ENCODE peak calls at places on chromosomes 11 and 22, in five cellular contexts. R, J, H, G and A are unnamed samples.

GRCh38 chr11:1825039-1825740 is 9.6 kb upstream of the SYT8 start:
- DNase-seq in G (peak; percentile 91), J (no peak), H (peak; percentile 84), R (peak; percentile 93), A (no peak)

GRCh38 chr11:58647141-58647699 is 24.8 kb downstream of the CNTF start:
- DNase-seq in H (no peak), J (peak; percentile 48), G (no peak), R (no peak), A (no peak)

GRCh38 chr11:34086554-34087278 is 18.7 kb upstream of the NAT10 start:
- DNase-seq in H (no peak), J (no peak), G (no peak), R (no peak), A (no peak)

GRCh38 chr11:87203907-87204602 is 166.3 kb downstream of the TMEM135 start:
- DNase-seq in G (no peak), J (no peak), R (no peak), H (peak; percentile 46), A (no peak)

GRCh38 chr11:71451596-71452353 is 1.2 kb upstream of the NADSYN1 start:
- DNase-seq in J (no peak), H (peak; percentile 14), R (no peak), G (no peak), A (no peak)

GRCh38 chr11:47915407-47916137 is 64.8 kb upstream of the PTPRJ start:
- DNase-seq in H (peak; percentile 37), J (no peak), G (no peak), R (no peak), A (peak; percentile 41)

GRCh38 chr11:123800041-123800440 is 6.1 kb downstream of the OR6M1 start:
- DNase-seq in R (no peak), G (no peak), H (no peak), J (no peak), A (no peak)

GRCh38 chr22:39144101-39144815 is 8.2 kb downstream of the CBX7 start:
- DNase-seq in H (no peak), G (no peak), R (no peak), J (peak; percentile 56), A (no peak)

DNA sequence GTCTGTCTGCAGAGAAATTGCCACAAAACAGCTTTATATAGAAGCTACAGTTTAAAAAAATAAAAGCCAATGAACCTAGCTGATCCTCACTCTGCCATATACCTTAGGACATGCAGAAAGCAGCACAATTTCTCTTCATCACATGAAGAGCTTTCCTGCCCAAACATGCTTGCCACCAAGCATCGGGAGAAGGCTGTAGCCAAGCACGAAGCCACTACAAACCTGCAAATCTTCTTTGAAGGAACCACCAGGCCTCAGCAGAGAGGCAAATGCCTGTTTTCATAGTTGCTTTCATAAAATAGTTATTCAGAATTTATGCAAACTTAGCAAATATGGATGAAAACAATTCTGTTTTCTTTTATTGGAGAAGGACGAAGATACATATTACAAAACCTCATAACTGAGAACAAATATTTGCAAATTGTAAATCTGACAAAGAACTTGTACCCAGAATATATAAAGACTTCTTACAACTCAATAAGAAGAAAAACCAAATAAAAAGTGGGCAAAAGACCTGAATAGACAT is 100.3 kb downstream of the RBFOX2 start:
- DNase-seq in R (no peak), G (no peak), H (no peak), J (no peak), A (no peak)
- TF ChIP-seq JUND in R (no peak), G (no peak), H (no peak), J (no peak), A (no peak)

GRCh38 chr11:118437736-118438125 is 1.4 kb downstream of the KMT2A start:
- DNase-seq in R (peak; percentile 54), G (peak; percentile 59), J (no peak), H (peak; percentile 51), A (peak; percentile 37)
- TF ChIP-seq TAF1 in R (no peak), G (no peak), J (no peak), H (no peak), A (no peak)

GRCh38 chr11:63611395-63611747 is 2.9 kb downstream of the PLAAT3 start:
- DNase-seq in R (no peak), G (no peak), J (no peak), H (no peak), A (no peak)

GRCh38 chr11:63612181-63612580 is 2.1 kb downstream of the PLAAT3 start:
- DNase-seq in H (no peak), R (no peak), G (no peak), J (no peak), A (no peak)

GRCh38 chr11:63614136-63614664 is at the start of gene PLAAT3:
- DNase-seq in R (peak; percentile 87), G (peak; percentile 89), H (no peak), J (no peak), A (peak; percentile 87)

GRCh38 chr11:63610604-63611394 is 3.4 kb downstream of the PLAAT3 start:
- DNase-seq in H (no peak), R (no peak), J (no peak), G (peak; percentile 57), A (no peak)

DNA sequence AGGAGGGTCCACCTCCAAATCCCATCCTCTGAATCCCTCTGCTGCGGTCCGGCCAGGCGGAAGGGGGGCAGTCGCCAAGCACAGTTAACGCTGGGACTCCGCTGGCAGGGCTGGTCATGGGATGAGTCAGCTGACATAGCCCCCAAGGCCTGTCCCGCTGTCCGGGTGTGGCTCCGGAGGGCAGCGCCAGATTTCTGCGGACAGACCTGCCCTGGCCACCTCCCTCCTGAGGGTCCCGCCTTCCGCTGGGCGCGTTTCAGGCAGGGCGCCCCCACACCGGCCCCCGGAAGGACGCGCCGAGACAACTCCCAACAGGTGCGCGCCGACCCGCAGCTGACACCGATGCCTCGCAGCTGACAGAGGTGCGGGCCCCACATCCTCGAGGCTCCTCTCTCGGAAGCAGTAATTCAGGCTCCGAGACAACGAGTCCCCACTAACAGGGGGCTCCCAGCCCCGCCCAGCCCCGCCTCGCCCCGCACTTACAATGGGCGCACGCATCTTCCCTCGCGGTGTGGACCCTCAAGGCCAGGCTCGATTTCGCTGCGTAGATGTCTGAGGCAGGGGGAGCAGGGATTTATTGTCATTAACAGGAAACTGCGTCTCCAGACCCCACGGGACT is 607 bp downstream of the PLAAT3 start:
- DNase-seq in G (no peak), H (no peak), R (peak; percentile 25), J (no peak), A (peak; percentile 74)
- TF ChIP-seq JUND in G (no peak), H (no peak), R (no peak), J (no peak), A (no peak)

GRCh38 chr11:120182357-120182756 is 28.5 kb upstream of the OAF start:
- DNase-seq in H (no peak), G (peak; percentile 33), J (no peak), R (no peak), A (no peak)

GRCh38 chr11:120182790-120183491 is 27.9 kb upstream of the OAF start:
- DNase-seq in R (no peak), J (no peak), H (peak; percentile 73), G (peak; percentile 76), A (no peak)

GRCh38 chr11:120184371-120184945 is 26.4 kb upstream of the OAF start:
- DNase-seq in J (no peak), R (no peak), H (no peak), G (peak; percentile 22), A (no peak)

GRCh38 chr11:120184946-120185677 is 25.7 kb upstream of the OAF start:
- DNase-seq in H (peak; percentile 93), J (no peak), G (peak; percentile 41), R (no peak), A (peak; percentile 68)

GRCh38 chr11:120183701-120184141 is 27.1 kb upstream of the OAF start:
- DNase-seq in J (no peak), R (no peak), G (peak; percentile 23), H (no peak), A (no peak)
- TF ChIP-seq TAF1 in J (no peak), R (no peak), G (no peak), H (no peak), A (no peak)